ENCODE peak calls at places on chromosomes 7 and 10, in five cellular contexts. Q is cardiac fibroblast, S is thoracic aorta, F is AG09309, M is H1. H is an unnamed sample.

GRCh38 chr10:27258838-27259532 is 18.4 kb upstream of the ACBD5 start:
- DNase-seq in M (peak), F (no peak), Q (no peak), S (no peak), H (peak)

GRCh38 chr7:130941322-130942210 is 207.6 kb upstream of the KLF14 start:
- DNase-seq in F (no peak), M (no peak), Q (peak), S (no peak), H (no peak)

GRCh38 chr7:8724080-8724718 is 290.8 kb downstream of the NXPH1 start:
- DNase-seq in Q (peak), S (no peak), M (peak), F (no peak), H (peak)

GRCh38 chr7:157397751-157398691 is 61.2 kb downstream of the DNAJB6 start:
- DNase-seq in M (no peak), F (peak), Q (peak), S (no peak), H (peak)

GRCh38 chr7:35714862-35715261 is 19.9 kb upstream of the HERPUD2 start:
- DNase-seq in M (no peak), S (no peak), F (no peak), Q (no peak), H (no peak)

GRCh38 chr10:58266003-58266825 is 1.5 kb downstream of the IPMK start:
- DNase-seq in M (no peak), F (no peak), Q (peak), S (no peak), H (peak)

GRCh38 chr10:28241766-28242399 is 61.0 kb downstream of the MPP7 start:
- DNase-seq in M (no peak), S (no peak), Q (peak), F (peak), H (peak)

GRCh38 chr7:45661302-45661995 is 87.3 kb downstream of the ADCY1 start:
- DNase-seq in F (no peak), S (no peak), Q (no peak), M (peak), H (no peak)

GRCh38 chr10:5293691-5294550 is 70.8 kb upstream of the UCN3 start:
- DNase-seq in M (peak), Q (peak), F (no peak), S (no peak), H (peak)

GRCh38 chr7:85074992-85075391 is 111.9 kb downstream of the SEMA3D start:
- DNase-seq in S (no peak), Q (no peak), F (no peak), M (no peak), H (no peak)

GRCh38 chr7:149868638-149869290 is 5.0 kb upstream of the ATP6V0E2 start:
- DNase-seq in S (no peak), M (no peak), Q (no peak), F (no peak), H (no peak)

GRCh38 chr10:84987039-84987438 is 658.6 kb downstream of the CCSER2 start:
- DNase-seq in F (no peak), M (no peak), S (no peak), Q (no peak), H (no peak)

GRCh38 chr7:108442039-108442568 is 14.1 kb downstream of the NRCAM start:
- DNase-seq in S (no peak), M (no peak), Q (no peak), F (no peak), H (no peak)

GRCh38 chr7:1745018-1745532 is 75.0 kb downstream of the ELFN1 start:
- DNase-seq in S (no peak), Q (no peak), M (no peak), F (no peak), H (no peak)

GRCh38 chr7:99380823-99381663 is 6.5 kb downstream of the ARPC1B start:
- DNase-seq in F (no peak), S (no peak), M (no peak), Q (peak), H (peak)

GRCh38 chr10:123119081-123119480 is 16.7 kb upstream of the HMX3 start:
- DNase-seq in S (no peak), M (no peak), F (no peak), Q (no peak), H (no peak)

GRCh38 chr7:1946025-1946424 is 275.9 kb downstream of the ELFN1 start:
- DNase-seq in Q (no peak), F (no peak), M (no peak), S (no peak), H (no peak)

GRCh38 chr10:30687698-30688213 is 58.2 kb upstream of the LYZL2 start:
- DNase-seq in M (peak), F (no peak), S (no peak), Q (peak), H (peak)

GRCh38 chr10:128087884-128088695 is 38.1 kb downstream of the MKI67 start:
- DNase-seq in S (no peak), Q (no peak), M (no peak), F (no peak), H (no peak)
- TF ChIP-seq CTCF in S (no peak), Q (no peak), M (peak), F (no peak), H (no peak)

DNA sequence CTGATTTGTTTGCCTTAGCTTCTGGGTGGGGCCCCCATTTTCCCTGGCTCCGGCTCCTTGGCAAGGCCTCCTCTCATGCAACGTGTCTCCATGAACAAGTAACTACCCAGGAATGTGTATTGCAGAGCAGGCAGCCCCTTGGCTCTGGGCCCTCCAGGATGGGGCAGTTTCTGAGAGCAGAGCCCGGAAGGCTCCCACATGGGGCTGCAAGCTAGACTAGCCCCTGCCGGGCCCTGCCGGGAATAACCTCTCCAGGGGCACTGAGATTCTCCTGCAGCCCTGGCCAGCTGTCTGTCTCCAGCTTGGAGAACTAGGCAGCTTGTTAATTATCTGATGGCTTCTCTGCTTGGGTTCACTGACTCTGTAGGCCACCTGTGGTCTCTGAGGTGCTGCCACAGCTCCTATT is 184.0 kb upstream of the INHBA start:
- DNase-seq in M (no peak), Q (peak), F (peak), S (peak), H (no peak)
- TF ChIP-seq CTCF in M (no peak), Q (peak), F (peak), S (no peak), H (no peak)

DNA sequence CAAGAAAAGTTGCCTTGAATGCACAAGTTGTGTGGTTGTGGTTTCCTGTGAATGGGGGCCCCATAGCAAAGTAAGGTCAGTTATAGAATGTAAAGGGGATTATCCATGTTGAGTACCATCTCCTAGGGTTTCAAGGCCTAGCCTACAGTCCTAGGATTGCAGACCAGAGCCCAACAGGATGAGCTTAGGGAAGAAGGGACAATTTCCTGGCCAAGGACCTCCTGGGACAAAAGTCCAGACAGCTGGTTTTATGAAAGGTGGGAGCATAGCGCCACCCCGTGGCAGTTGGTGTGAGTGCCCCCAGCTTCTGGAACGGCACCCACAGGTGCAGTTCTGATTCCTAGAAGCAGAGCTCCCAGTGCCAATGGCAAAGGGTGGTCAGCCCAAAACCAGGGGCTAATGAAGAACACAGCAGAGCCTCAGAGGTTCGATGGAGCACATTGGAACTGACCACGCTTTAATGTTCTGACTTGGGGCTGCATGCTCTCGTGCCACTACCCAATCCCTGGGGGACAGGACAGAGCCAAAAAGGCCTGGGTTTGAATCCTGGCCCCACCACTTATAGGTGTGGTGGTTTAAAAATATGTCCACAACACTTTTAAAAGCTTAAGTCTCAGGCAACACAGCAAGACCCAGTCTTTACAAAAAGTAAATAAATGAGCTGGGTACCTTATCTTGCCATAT is 25.8 kb upstream of the TMEM120A start:
- DNase-seq in F (no peak), S (peak), Q (peak), M (peak), H (peak)
- TF ChIP-seq CTCF in F (peak), S (peak), Q (peak), M (peak), H (peak)

DNA sequence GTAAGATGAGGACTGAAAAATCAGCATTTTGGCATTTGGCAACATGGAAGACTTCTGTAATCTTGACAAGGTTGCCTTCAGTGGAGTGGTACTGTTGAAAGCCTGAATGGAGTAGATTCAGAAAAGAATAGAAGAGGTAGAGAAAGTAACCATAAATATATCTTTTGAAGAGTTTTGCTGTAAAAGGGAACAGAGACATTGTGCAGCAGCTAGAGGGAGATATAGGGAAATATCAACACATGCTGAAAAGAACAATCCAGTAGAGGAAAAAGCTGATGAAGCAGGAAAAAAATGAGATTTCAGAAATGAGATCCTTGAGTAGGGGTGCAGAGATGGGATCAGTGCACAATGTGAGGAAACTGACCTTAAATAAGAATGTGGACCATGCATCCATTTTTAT is 60.0 kb downstream of the RAPGEF5 start:
- DNase-seq in F (no peak), M (no peak), S (no peak), Q (peak), H (no peak)
- TF ChIP-seq CTCF in F (peak), M (no peak), S (no peak), Q (peak), H (peak)

GRCh38 chr7:134328900-134329299 is 12.2 kb upstream of the SLC35B4 start:
- DNase-seq in S (no peak), Q (no peak), M (no peak), F (no peak), H (no peak)

GRCh38 chr7:134329614-134330316 is 13.0 kb upstream of the SLC35B4 start:
- DNase-seq in Q (no peak), M (no peak), S (no peak), F (no peak), H (no peak)

GRCh38 chr7:134330990-134331389 is 14.3 kb upstream of the SLC35B4 start:
- DNase-seq in S (no peak), Q (no peak), F (no peak), M (no peak), H (no peak)

GRCh38 chr7:134332892-134333291 is 16.2 kb upstream of the SLC35B4 start:
- DNase-seq in S (no peak), M (no peak), Q (no peak), F (no peak), H (no peak)

GRCh38 chr7:134331393-134331792 is 14.7 kb upstream of the SLC35B4 start:
- DNase-seq in Q (no peak), F (no peak), S (no peak), M (no peak), H (no peak)
- TF ChIP-seq CTCF in Q (no peak), F (no peak), S (no peak), M (no peak), H (no peak)

GRCh38 chr7:116591202-116592040 is 66.6 kb downstream of the CAV1 start:
- DNase-seq in M (no peak), Q (peak), S (no peak), F (no peak), H (peak)
- TF ChIP-seq CTCF in M (no peak), Q (peak), S (peak), F (peak), H (peak)

GRCh38 chr10:22927163-22927562 is 690 bp upstream of the ARMC3 start:
- DNase-seq in M (no peak), Q (no peak), S (no peak), F (no peak), H (no peak)
- TF ChIP-seq CTCF in M (no peak), Q (no peak), S (no peak), F (no peak), H (no peak)

H was measured in GM13976.